ENCODE peak calls at places on chromosomes 12 and 14, in four cellular contexts. Z is GM12878, Q is HepG2, W is K562. H is an unnamed sample.

GRCh38 chr14:72598328-72598727 is 295.6 kb downstream of the DPF3 start:
- DNase-seq in Q (no peak), Z (no peak), W (no peak), H (no peak)

GRCh38 chr12:65195387-65196055 is 26.1 kb downstream of the LEMD3 start:
- DNase-seq in Z (no peak), Q (no peak), W (no peak), H (no peak)

GRCh38 chr12:61654698-61655097 is 605.5 kb upstream of the USP15 start:
- DNase-seq in W (no peak), Q (peak), Z (no peak), H (no peak)

GRCh38 chr12:45268672-45269406 is 52.9 kb downstream of the ANO6 start:
- DNase-seq in Q (peak), W (peak), Z (no peak), H (peak)

GRCh38 chr14:40838601-40839000 is 768.1 kb upstream of the LRFN5 start:
- DNase-seq in W (no peak), Q (no peak), Z (no peak), H (no peak)

GRCh38 chr12:115811929-115812328 is 465.6 kb downstream of the MED13L start:
- DNase-seq in Z (no peak), Q (no peak), W (no peak), H (no peak)

GRCh38 chr12:100229036-100229635 is 28.5 kb downstream of the ACTR6 start:
- DNase-seq in Z (peak), W (no peak), Q (peak), H (no peak)

GRCh38 chr14:95341115-95341514 is 21.4 kb upstream of the CLMN start:
- DNase-seq in Z (no peak), W (no peak), Q (no peak), H (no peak)

GRCh38 chr14:34981743-34982420 is 910 bp upstream of the SRP54 start:
- DNase-seq in W (no peak), Q (no peak), Z (no peak), H (peak)

GRCh38 chr12:9049520-9050133 is 60.3 kb downstream of the KLRG1 start:
- DNase-seq in Q (peak), Z (no peak), W (peak), H (peak)

GRCh38 chr12:76020281-76020680 is 11.3 kb downstream of the PHLDA1 start:
- DNase-seq in Q (no peak), W (no peak), Z (peak), H (no peak)

GRCh38 chr12:115398311-115398781 is 714.4 kb upstream of the TBX3 start:
- DNase-seq in Z (no peak), Q (peak), W (no peak), H (peak)

GRCh38 chr14:24071144-24071697 is at the start of gene CPNE6:
- DNase-seq in Z (no peak), W (no peak), Q (no peak), H (no peak)

GRCh38 chr12:65194949-65195348 is 25.6 kb downstream of the LEMD3 start:
- DNase-seq in Z (no peak), W (no peak), Q (no peak), H (no peak)

GRCh38 chr14:67602995-67603545 is 3.0 kb upstream of the PIGH start:
- DNase-seq in Q (no peak), Z (peak), W (no peak), H (no peak)
- TF ChIP-seq MXI1 in Q (no peak), Z (no peak), W (no peak), H (no peak)

GRCh38 chr14:75985618-75986438 is at the start of gene IFT43:
- DNase-seq in Z (no peak), W (peak), Q (no peak), H (peak)

GRCh38 chr14:75987201-75987970 is 1.8 kb downstream of the IFT43 start:
- DNase-seq in Q (no peak), W (no peak), Z (no peak), H (no peak)

GRCh38 chr14:75989134-75989533 is 3.6 kb downstream of the IFT43 start:
- DNase-seq in W (no peak), Q (peak), Z (no peak), H (no peak)

GRCh38 chr14:75984674-75985073 is 889 bp upstream of the IFT43 start:
- DNase-seq in Q (peak), Z (no peak), W (no peak), H (no peak)

GRCh38 chr14:75986439-75986765 is 839 bp downstream of the IFT43 start:
- DNase-seq in Z (no peak), W (no peak), Q (no peak), H (no peak)
- H3K9ac ChIP-seq in Z (no peak), W (no peak), Q (no peak), H (peak)

DNA sequence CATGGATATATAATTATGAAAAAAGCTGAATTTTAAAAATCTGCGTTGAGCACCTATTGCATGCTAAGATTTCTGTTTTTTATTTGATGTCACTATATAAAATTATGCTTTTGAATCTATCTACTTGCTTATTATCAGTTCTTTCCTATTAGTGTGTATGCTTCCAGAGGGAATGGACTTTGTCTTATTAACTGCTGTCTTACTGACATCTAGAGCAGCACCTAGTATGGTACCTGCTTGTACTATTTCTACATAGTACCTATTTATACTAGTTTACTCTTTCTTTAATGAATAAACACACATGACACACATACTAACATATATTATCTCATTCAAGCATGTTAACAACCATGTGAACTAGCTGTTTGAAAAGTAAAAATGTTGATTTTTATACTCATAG is 38.6 kb upstream of the PIK3C2G start:
- DNase-seq in Q (no peak), Z (no peak), W (no peak), H (no peak)
- TF ChIP-seq REST in Q (no peak), Z (no peak), W (no peak), H (no peak)

GRCh38 chr12:124535066-124535740 is 32.2 kb downstream of the NCOR2 start:
- DNase-seq in Q (no peak), W (no peak), Z (no peak), H (no peak)

GRCh38 chr12:124536613-124537012 is 30.8 kb downstream of the NCOR2 start:
- DNase-seq in Z (no peak), Q (no peak), W (no peak), H (no peak)

GRCh38 chr12:124539084-124540041 is 28.0 kb downstream of the NCOR2 start:
- DNase-seq in W (no peak), Q (no peak), Z (no peak), H (no peak)

GRCh38 chr12:124538194-124539082 is 29.0 kb downstream of the NCOR2 start:
- DNase-seq in Q (peak), W (no peak), Z (no peak), H (peak)

GRCh38 chr12:124537525-124538193 is 29.8 kb downstream of the NCOR2 start:
- DNase-seq in Q (no peak), Z (no peak), W (no peak), H (peak)
- TF ChIP-seq MXI1 in Q (no peak), Z (no peak), W (no peak), H (peak)

DNA sequence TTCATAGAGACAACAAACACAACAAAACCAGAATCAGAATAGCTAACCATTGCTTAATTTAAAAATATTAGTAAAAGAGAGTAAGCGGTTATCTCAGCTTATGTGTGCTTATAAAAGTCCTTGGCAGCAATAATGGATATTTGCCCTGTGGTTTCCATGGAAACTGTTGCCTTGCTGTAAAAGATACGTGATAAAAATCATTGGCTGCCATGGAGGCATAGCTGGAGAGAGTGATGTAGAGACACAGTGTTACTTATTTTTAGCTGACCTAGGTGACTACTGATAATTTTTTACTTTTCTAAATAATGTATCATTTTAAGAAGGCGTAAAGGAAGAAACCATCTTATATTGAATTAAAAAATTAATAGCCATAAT is 92.9 kb downstream of the ERC1 start:
- DNase-seq in Z (no peak), W (no peak), Q (peak), H (peak)
- H3K9ac ChIP-seq in Z (no peak), W (no peak), Q (no peak), H (peak)

DNA sequence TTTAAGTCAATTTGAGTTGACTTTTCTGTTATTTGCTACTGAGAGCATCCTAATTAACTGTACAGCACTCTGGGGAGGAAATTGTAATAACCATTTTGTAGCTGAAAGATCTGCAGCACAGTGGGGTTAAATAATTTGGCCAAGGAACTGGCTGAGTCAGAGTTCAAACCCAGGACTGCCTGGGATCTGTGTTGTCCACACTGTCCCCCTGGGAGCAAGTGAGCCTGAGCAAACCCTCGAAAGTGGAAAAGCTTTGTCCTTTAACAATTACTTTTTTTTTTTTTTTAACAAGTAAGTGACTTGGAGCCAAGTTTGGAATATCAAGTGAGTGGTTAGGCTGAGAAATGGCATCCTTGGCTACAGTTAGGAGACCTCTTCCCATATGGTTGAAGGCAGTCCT is 247.2 kb upstream of the CCDC196 start:
- DNase-seq in Q (no peak), Z (no peak), W (no peak), H (no peak)
- TF ChIP-seq REST in Q (no peak), Z (no peak), W (no peak), H (no peak)

DNA sequence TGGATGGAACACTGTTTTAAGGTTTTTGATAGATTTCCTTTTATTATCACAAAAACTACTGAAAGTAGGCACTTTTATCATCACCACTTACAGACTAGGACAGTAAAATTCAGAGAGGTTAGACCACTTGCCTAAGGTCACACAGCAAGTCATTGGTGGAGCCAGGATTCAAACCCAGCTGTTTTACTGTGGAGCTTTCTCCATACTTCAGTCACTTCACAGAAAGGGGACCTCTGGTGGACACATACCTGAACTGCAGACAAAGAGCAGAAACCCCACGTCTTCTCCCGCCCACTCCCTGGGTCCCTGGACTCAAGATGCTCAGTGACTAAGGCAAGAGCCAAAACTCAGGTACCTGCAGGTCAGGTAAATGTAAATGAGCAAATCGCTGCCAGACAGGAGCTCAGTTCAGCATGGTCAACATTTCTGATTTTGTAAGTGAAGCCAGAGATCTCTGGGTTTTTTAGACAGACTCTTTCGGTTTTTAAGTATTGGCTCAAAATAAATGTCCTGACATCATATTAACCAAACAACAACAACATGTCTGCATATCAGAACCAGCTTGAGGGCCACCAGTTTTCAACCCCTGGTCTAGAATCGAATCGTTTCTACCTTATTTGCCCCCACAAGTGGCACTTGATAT is 111.0 kb downstream of the KSR2 start:
- DNase-seq in W (peak), Q (peak), Z (peak), H (peak)
- TF ChIP-seq MXI1 in W (no peak), Q (no peak), Z (no peak), H (no peak)

DNA sequence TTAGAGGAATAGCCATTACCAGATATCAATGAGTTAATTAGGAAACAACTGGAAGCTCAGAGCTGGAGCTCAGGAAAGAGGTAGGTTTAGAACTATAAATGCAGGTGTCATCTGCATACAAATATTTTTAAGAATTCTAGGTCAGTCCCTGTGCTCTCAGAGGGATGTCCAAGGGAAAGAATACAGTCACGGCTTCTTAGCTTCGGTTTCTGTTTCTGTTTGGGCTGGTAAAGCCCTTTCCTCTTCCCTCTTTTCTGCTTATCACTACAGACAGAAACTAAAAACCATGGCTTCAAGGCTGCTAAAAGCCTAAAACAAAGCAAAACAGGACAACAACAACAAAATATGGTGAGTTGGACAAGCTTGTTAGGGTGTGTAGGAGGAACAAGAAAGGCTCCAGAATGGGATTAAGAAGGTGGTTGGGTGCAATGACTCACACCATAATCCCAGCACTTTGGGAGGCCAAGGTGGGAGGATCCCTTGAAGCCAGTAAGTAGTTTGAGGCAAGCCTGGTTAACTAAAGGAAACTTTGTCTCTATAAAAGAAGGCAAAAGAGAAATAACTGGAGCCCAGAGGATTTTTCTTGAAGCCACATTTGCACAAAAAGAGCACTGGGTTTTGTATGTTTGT is 113.0 kb downstream of the SEC23A start:
- DNase-seq in Q (no peak), Z (peak), W (no peak), H (no peak)
- H3K9ac ChIP-seq in Q (no peak), Z (peak), W (no peak), H (no peak)

DNA sequence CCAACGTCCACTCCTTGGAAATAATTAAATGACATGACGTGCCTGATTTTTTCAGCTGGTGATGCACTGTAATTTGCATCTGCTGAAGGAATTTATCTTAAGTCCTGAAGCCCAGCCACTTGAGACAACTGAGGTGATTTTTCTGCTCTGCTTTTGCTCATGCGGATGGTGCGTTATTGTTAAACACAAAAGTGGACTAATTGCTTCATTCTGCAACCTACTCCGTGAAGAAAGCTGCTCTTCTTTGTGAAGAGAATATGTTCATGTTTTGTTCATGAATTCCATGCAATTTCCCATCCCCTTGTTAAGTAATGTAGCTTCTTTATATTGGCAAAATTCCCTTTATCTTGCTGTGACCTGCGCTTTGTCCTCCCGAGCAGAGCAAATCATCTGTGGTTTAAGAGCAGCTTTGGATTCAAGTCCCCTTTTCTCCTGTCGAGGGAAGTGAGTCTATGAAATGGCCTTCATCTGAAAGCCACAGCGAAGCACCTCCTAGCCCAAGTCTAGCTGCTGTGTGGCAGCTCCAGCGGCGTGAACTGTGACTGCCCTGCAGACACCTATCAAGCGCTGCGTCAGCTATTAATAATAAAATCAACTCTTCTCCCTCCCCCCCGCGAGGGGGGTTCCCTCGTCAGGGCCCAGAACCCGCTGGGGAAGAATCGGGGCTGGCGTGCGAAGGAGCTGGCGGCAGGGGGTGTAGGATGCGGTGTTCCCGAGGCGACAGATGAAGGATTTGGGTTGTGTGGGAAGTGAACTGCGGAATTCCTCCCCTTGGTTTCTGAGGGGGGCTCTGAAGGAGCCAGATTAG is 867 bp upstream of the ATP2A2 start:
- DNase-seq in Q (no peak), Z (no peak), W (peak), H (peak)
- TF ChIP-seq REST in Q (no peak), Z (no peak), W (no peak), H (no peak)

GRCh38 chr12:46523863-46524770 is 151.5 kb upstream of the SLC38A2 start:
- DNase-seq in Q (peak), Z (no peak), W (peak), H (no peak)
- TF ChIP-seq MXI1 in Q (peak), Z (no peak), W (no peak), H (no peak)